ENCODE peak calls at places on chromosomes 13 and 19, in four cellular contexts. S is testis, I is IMR-90, E is suprapubic skin. L is an unnamed sample.

GRCh38 chr13:28044608-28045007 is 55.8 kb downstream of the FLT3 start:
- DNase-seq in E (no peak), S (no peak), I (peak), L (no peak)

GRCh38 chr13:33453911-33454310 is 168.4 kb upstream of the STARD13 start:
- DNase-seq in E (no peak), I (peak), S (no peak), L (no peak)

GRCh38 chr19:53883231-53883661 is 1.2 kb downstream of the PRKCG start:
- DNase-seq in I (no peak), S (no peak), E (no peak), L (no peak)

GRCh38 chr19:2494447-2495129 is 18.7 kb downstream of the GADD45B start:
- DNase-seq in I (peak), S (peak), E (peak), L (no peak)

GRCh38 chr13:87684850-87685735 is 13.9 kb downstream of the SLITRK5 start:
- DNase-seq in I (no peak), E (no peak), S (no peak), L (no peak)

GRCh38 chr13:84118845-84119409 is 236.7 kb upstream of the SLITRK1 start:
- DNase-seq in I (no peak), S (no peak), E (no peak), L (no peak)

GRCh38 chr13:43546260-43546659 is 240.5 kb downstream of the ENOX1 start:
- DNase-seq in I (no peak), S (peak), E (no peak), L (no peak)

GRCh38 chr19:43644181-43644580 is 4.5 kb upstream of the CADM4 start:
- DNase-seq in E (no peak), I (no peak), S (no peak), L (no peak)

GRCh38 chr13:83117046-83117445 is 765.2 kb downstream of the SLITRK1 start:
- DNase-seq in E (no peak), I (no peak), S (no peak), L (no peak)

GRCh38 chr13:75308222-75308621 is 173.7 kb downstream of the TBC1D4 start:
- DNase-seq in E (no peak), I (peak), S (no peak), L (no peak)

GRCh38 chr13:51946163-51946669 is 65.0 kb downstream of the ATP7B start:
- DNase-seq in I (no peak), S (no peak), E (no peak), L (no peak)

GRCh38 chr19:7191946-7192691 is 102.1 kb downstream of the INSR start:
- DNase-seq in I (no peak), S (no peak), E (no peak), L (no peak)

GRCh38 chr13:50124536-50125305 is 109.5 kb downstream of the KCNRG start:
- DNase-seq in I (peak), S (peak), E (peak), L (peak)

GRCh38 chr19:32669205-32669785 is 5.7 kb downstream of the ANKRD27 start:
- DNase-seq in S (no peak), E (no peak), I (no peak), L (no peak)

GRCh38 chr19:46181386-46181774 is 33.3 kb downstream of the IGFL2 start:
- DNase-seq in S (no peak), I (peak), E (no peak), L (no peak)

GRCh38 chr13:44489751-44490150 is 86.4 kb downstream of the TSC22D1 start:
- DNase-seq in I (no peak), S (no peak), E (no peak), L (no peak)

GRCh38 chr13:48233097-48233885 is at the start of gene ITM2B:
- DNase-seq in S (peak), E (peak), I (peak), L (peak)
- TF ChIP-seq POLR2A in S (no peak), E (peak), I (peak), L (peak)

GRCh38 chr13:112990783-112991182 is 21.8 kb downstream of the MCF2L start:
- DNase-seq in I (no peak), E (no peak), S (no peak), L (no peak)
- TF ChIP-seq POLR2A in I (no peak), E (no peak), S (no peak), L (no peak)

GRCh38 chr19:12913871-12914690 is 5.0 kb downstream of the SYCE2 start:
- DNase-seq in E (no peak), S (no peak), I (no peak), L (no peak)
- TF ChIP-seq POLR2A in E (no peak), S (no peak), I (no peak), L (no peak)

DNA sequence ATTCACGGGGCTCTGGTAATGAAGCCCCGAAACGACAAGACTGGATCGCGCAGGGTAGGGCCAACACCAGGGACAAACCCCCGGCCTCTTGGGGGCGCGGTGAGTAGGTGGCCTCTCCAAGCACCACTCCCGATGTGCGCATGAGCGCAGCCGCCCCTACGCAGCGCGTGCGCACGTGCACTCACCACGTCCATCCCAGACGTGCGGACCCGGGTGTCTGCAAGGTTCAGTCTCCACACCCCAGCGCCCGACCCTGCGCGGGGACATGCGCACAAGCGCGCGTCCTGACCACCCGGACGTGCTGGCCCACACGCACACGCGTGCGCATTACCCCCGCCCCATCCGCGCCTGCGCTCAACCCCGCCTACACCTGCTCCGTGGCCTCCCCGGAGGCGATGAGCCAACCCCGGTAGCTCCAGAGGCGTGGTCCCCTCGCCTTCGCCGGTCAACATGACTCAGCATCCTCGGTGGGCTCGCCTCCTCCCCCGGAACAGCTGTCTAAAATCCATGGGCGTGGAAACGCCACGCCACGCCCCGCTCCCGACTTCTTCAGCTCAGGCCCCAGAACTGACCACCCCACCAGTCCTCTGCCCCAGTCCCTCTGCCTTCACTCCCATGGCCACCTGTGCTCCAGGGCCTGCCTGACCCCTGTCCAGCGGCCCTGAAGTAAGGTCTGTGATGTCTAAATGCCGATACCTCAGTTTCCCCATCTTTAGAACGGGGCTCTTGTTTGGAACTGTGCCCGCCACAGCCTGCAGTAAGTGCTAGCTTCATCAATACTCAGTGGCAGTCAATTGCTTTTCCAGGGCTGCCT is 5.6 kb upstream of the GPI start:
- DNase-seq in I (peak), E (peak), S (peak), L (peak)
- TF ChIP-seq POLR2A in I (no peak), E (no peak), S (no peak), L (peak)

GRCh38 chr19:8386990-8387389 is 3.2 kb upstream of the RAB11B start:
- DNase-seq in I (no peak), E (no peak), S (no peak), L (no peak)

GRCh38 chr19:8389891-8390616 is at the start of gene RAB11B:
- DNase-seq in S (peak), E (peak), I (peak), L (peak)

GRCh38 chr19:8390617-8390981 is 439 bp downstream of the RAB11B start:
- DNase-seq in S (peak), E (peak), I (peak), L (peak)

GRCh38 chr19:8388612-8388958 is 1.6 kb upstream of the RAB11B start:
- DNase-seq in E (no peak), S (no peak), I (no peak), L (no peak)

DNA sequence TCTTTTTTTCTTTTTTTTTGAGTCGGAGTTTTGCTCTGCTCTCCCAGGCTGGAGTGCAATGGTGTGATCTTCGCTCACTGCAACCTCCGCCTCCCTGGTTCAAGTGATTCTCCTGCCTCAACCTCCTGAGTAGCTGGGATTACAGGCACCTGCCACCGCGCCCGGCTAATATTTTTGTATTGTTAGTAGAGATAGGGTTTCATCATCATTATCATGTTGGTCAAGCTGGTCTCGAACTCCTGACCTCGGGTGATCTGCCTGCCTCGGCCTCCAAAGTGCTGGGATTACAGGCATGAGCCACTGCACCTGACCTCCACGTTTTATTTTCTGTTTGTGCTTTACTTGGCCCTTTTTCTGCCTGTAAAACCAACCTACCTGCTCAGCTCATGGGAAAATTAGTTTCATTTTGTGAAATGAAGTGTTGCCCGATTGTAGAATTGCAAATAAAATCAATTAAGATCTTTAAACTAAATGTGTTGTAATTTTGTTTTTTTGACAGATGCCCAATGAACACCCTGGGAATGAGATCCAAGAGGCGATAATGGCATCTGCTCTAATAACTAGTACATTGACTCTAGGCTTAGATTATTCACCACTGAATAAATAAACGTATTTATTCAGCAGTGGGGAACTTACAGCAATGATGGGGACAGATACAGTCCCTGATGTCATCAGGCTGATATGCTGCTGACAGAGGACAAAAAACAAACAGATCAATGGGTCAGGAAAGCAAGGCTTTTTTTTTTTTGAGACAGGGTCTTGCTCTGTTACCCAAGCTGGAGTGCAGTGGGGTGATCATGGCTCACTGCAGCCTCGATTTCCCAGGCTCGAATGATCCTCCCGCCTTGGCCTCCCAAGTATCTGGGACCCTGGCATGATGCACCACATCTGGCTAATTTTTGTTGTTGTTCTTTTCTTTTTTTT is 2.2 kb upstream of the RAB11B start:
- DNase-seq in E (no peak), I (no peak), S (no peak), L (no peak)
- TF ChIP-seq POLR2A in E (no peak), I (no peak), S (no peak), L (no peak)